ENCODE peak calls at places on chromosomes 2 and 18, in five cellular contexts. E, J, K, H and A are unnamed samples. For H3K27me3, the result is how much of the 10 kb centered on the place peaks cover.

GRCh38 chr2:33373986-33374385 is 102.5 kb upstream of the RASGRP3 start:
- DNase-seq in E (no peak), J (no peak), K (no peak), H (no peak), A (no peak)

GRCh38 chr2:134137182-134137595 is 116.7 kb upstream of the MGAT5 start:
- DNase-seq in E (no peak), J (no peak), K (no peak), H (no peak), A (no peak)

GRCh38 chr18:12165038-12165768 is 71.6 kb downstream of the ANKRD62 start:
- DNase-seq in E (no peak), J (no peak), K (no peak), H (no peak), A (no peak)

GRCh38 chr18:77080283-77080682 is 52.3 kb downstream of the MBP start:
- DNase-seq in E (no peak), J (no peak), K (peak), H (no peak), A (no peak)

GRCh38 chr2:238738917-238739316 is 109.0 kb upstream of the TWIST2 start:
- DNase-seq in E (no peak), J (no peak), K (no peak), H (no peak), A (no peak)

GRCh38 chr2:231315896-231316295 is 79.6 kb upstream of the B3GNT7 start:
- DNase-seq in E (no peak), J (no peak), K (no peak), H (no peak), A (no peak)

GRCh38 chr2:98269274-98269673 is 77.0 kb upstream of the CNGA3 start:
- DNase-seq in E (peak), J (no peak), K (no peak), H (peak), A (peak)

GRCh38 chr2:48227617-48228344 is 302.2 kb upstream of the STON1 start:
- DNase-seq in E (no peak), J (no peak), K (no peak), H (no peak), A (no peak)

GRCh38 chr2:8152392-8153257 is 529.2 kb upstream of the ID2 start:
- DNase-seq in E (no peak), J (no peak), K (no peak), H (no peak), A (no peak)

GRCh38 chr2:231162036-231162345 is 36.4 kb upstream of the ARMC9 start:
- DNase-seq in E (no peak), J (no peak), K (no peak), H (peak), A (no peak)

GRCh38 chr18:36560187-36560586 is 262.7 kb downstream of the FHOD3 start:
- DNase-seq in E (no peak), J (no peak), K (no peak), H (no peak), A (no peak)

GRCh38 chr18:14940738-14941137 is 192.8 kb downstream of the ANKRD30B start:
- DNase-seq in E (no peak), J (no peak), K (no peak), H (no peak), A (no peak)

GRCh38 chr2:217277646-217278048 is 417.8 kb upstream of the TNP1 start:
- DNase-seq in E (no peak), J (no peak), K (no peak), H (peak), A (no peak)

GRCh38 chr2:162254472-162254871 is 11.2 kb upstream of the FAP start:
- DNase-seq in E (no peak), J (no peak), K (no peak), H (no peak), A (no peak)

GRCh38 chr2:209579236-209579749 is 155.4 kb downstream of the MAP2 start:
- DNase-seq in E (no peak), J (peak), K (no peak), H (no peak), A (peak)

GRCh38 chr2:215808194-215808593 is 205.2 kb downstream of the MREG start:
- DNase-seq in E (no peak), J (no peak), K (no peak), H (no peak), A (no peak)

GRCh38 chr18:48955528-48956261 is 4.9 kb upstream of the SMAD7 start:
- DNase-seq in E (peak), J (peak), K (no peak), H (peak), A (no peak)

GRCh38 chr18:48953096-48953706 is 2.4 kb upstream of the SMAD7 start:
- DNase-seq in E (no peak), J (no peak), K (no peak), H (no peak), A (no peak)

GRCh38 chr18:48956378-48956777 is 5.6 kb upstream of the SMAD7 start:
- DNase-seq in E (no peak), J (no peak), K (no peak), H (no peak), A (no peak)

GRCh38 chr18:48957136-48957535 is 6.4 kb upstream of the SMAD7 start:
- DNase-seq in E (no peak), J (no peak), K (no peak), H (no peak), A (no peak)

DNA sequence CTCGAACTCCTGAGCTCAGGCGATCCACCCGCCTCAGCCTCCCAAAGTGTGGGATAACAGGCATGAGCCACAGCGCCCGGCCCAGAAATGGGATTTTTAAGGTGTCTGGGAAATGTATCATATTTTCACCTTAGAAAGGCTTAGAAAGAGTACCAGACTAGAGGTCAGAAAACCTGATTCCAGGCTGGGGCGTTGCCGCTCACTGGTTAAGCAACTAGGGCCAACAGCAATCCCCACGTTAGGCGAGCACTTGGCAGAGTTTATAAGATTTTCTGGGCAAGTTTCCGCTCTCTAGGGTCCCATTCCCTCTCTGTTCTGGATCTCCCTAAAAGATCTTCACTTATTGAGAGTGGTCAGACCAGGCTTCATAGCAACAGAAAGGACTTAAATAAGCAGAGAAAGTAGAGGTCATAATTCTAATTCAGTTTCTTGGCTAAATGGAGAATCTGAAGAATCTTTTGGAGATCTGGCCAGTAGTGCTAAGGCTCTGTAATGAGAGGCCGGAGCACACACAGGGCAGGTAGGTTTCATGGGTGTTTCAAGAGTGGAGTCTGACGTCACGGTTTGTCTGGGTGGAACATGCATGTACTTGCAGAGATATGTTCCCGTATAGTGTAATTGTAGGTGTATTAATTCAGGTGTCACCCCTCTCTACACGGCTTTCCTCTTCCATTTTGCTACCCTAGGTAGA is 4.2 kb upstream of the SMAD7 start:
- DNase-seq in E (no peak), J (no peak), K (no peak), H (no peak), A (no peak)
- H3K27ac ChIP-seq in E (no peak), J (peak), K (no peak), H (peak), A (no peak)

GRCh38 chr18:46415532-46415931 is 241.5 kb downstream of the LOXHD1 start:
- DNase-seq in E (no peak), J (no peak), K (no peak), H (no peak), A (no peak)
- H3K27me3 ChIP-seq in E (under half), J (under half), K (under half), H (under half), A (under half)

GRCh38 chr2:106165556-106165955 is 28.5 kb downstream of the UXS1 start:
- DNase-seq in E (no peak), J (no peak), K (no peak), H (no peak), A (no peak)

GRCh38 chr2:106161938-106162814 is 31.9 kb downstream of the UXS1 start:
- DNase-seq in E (no peak), J (no peak), K (no peak), H (peak), A (no peak)

GRCh38 chr2:106163948-106164580 is 30.0 kb downstream of the UXS1 start:
- DNase-seq in E (no peak), J (no peak), K (no peak), H (peak), A (no peak)

GRCh38 chr2:106167067-106167466 is 27.0 kb downstream of the UXS1 start:
- DNase-seq in E (no peak), J (no peak), K (no peak), H (no peak), A (no peak)

GRCh38 chr2:106165064-106165463 is 29.0 kb downstream of the UXS1 start:
- DNase-seq in E (no peak), J (no peak), K (no peak), H (no peak), A (no peak)
- H3K4me3 ChIP-seq in E (no peak), J (no peak), K (no peak), H (no peak), A (no peak)

DNA sequence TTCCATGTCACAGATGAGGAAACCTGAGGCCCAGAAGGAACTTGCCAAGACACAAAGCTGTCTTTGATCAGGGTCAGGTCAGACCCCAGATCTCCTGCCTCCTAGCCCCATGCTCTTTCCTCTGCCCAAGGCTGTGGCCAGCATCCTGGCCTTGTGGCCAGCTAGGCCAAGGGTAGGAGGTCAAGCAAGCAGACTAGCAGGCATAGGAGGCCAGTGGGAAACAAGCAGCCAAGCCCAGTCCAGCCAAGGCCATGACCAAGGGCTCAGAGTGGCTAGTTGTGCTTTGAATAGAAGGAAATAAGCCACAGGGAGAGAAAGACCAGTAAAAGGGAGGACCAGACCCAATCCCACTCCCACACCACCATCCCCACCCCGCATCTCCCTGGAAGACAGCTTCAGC is 30.4 kb downstream of the KCNK3 start:
- DNase-seq in E (no peak), J (no peak), K (no peak), H (no peak), A (no peak)
- H3K27ac ChIP-seq in E (no peak), J (peak), K (no peak), H (peak), A (peak)

GRCh38 chr18:37565138-37565984 is at the start of gene CELF4:
- DNase-seq in E (no peak), J (no peak), K (no peak), H (peak), A (peak)
- H3K27me3 ChIP-seq in E (under half), J (half or more), K (under half), H (half or more), A (under half)

GRCh38 chr2:85754313-85755095 is 713 bp downstream of the ATOH8 start:
- DNase-seq in E (peak), J (peak), K (peak), H (peak), A (peak)

GRCh38 chr2:85756822-85757435 is 3.1 kb downstream of the ATOH8 start:
- DNase-seq in E (no peak), J (no peak), K (no peak), H (no peak), A (no peak)

GRCh38 chr2:85755122-85756027 is 1.6 kb downstream of the ATOH8 start:
- DNase-seq in E (no peak), J (no peak), K (no peak), H (no peak), A (no peak)

GRCh38 chr2:85757860-85758259 is 4.1 kb downstream of the ATOH8 start:
- DNase-seq in E (no peak), J (no peak), K (no peak), H (no peak), A (no peak)

DNA sequence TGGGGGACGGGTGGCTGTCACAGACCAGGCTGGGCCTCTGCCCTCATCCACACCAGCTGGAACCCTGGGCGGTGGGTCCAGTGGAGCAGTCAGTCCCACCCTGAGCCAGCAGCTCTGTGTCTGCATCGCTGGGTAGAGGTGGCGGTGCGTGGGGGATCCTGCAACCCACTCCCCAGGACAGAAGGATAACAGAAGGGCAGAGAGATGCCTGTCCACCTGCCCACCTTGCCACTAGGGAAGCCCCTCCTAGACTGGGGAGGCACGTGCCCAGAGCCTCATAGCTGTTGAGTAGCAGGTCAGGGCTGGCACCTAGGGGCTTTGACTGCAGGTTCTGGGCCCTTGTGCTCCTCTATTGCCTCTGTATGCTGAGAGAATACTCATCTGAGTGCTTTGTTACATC is 2.4 kb downstream of the ATOH8 start:
- DNase-seq in E (no peak), J (no peak), K (no peak), H (no peak), A (no peak)
- H3K4me3 ChIP-seq in E (no peak), J (peak), K (no peak), H (no peak), A (no peak)

GRCh38 chr2:73700111-73700510 is 37.0 kb downstream of the TPRKB start:
- DNase-seq in E (no peak), J (no peak), K (no peak), H (no peak), A (no peak)

GRCh38 chr2:73700661-73701447 is 36.3 kb downstream of the TPRKB start:
- DNase-seq in E (no peak), J (no peak), K (no peak), H (no peak), A (no peak)

GRCh38 chr2:73699437-73699836 is 37.7 kb downstream of the TPRKB start:
- DNase-seq in E (no peak), J (no peak), K (no peak), H (no peak), A (no peak)

GRCh38 chr2:73703675-73704074 is 33.5 kb downstream of the TPRKB start:
- DNase-seq in E (no peak), J (no peak), K (no peak), H (no peak), A (no peak)

GRCh38 chr2:73701968-73702665 is 35.0 kb downstream of the TPRKB start:
- DNase-seq in E (no peak), J (no peak), K (no peak), H (no peak), A (no peak)
- H3K27ac ChIP-seq in E (no peak), J (no peak), K (no peak), H (peak), A (no peak)